ENCODE peak calls at places on chromosomes 11 and 22, in ten cellular contexts. B, G, X, K, C, S, R, T, E and Y are unnamed samples.

GRCh38 chr22:45268167-45268957 is 16.4 kb upstream of the UPK3A start:
- DNase-seq in B (peak), G (peak), X (no peak), K (peak), C (no peak), S (no peak), R (no peak), T (no peak), E (peak), Y (peak)

GRCh38 chr11:58788355-58789023 is 56.0 kb downstream of the GLYATL2 start:
- DNase-seq in B (no peak), G (peak), X (peak), K (peak), C (peak), S (no peak), R (peak), T (no peak), E (peak), Y (no peak)

GRCh38 chr11:112523477-112523876 is 262.8 kb upstream of the PLET1 start:
- DNase-seq in B (no peak), G (no peak), X (no peak), K (peak), C (no peak), S (no peak), R (no peak), T (no peak), E (no peak), Y (no peak)

GRCh38 chr11:73205666-73206343 is 12.3 kb upstream of the P2RY2 start:
- DNase-seq in B (no peak), G (no peak), X (no peak), K (no peak), C (peak), S (no peak), R (no peak), T (peak), E (peak), Y (no peak)

GRCh38 chr22:48628891-48629559 is 1198.6 kb downstream of the BRD1 start:
- DNase-seq in B (no peak), G (no peak), X (no peak), K (no peak), C (no peak), S (no peak), R (no peak), T (no peak), E (no peak), Y (no peak)

GRCh38 chr11:44315947-44316387 is 6.0 kb upstream of the ALX4 start:
- DNase-seq in B (peak), G (no peak), X (peak), K (peak), C (no peak), S (no peak), R (no peak), T (no peak), E (no peak), Y (peak)

GRCh38 chr11:45079943-45080719 is 66.3 kb upstream of the PRDM11 start:
- DNase-seq in B (peak), G (peak), X (no peak), K (no peak), C (peak), S (peak), R (peak), T (no peak), E (peak), Y (no peak)

GRCh38 chr22:40808018-40808841 is 10.9 kb downstream of the SLC25A17 start:
- DNase-seq in B (no peak), G (no peak), X (peak), K (no peak), C (no peak), S (no peak), R (no peak), T (no peak), E (no peak), Y (no peak)

GRCh38 chr11:2533642-2534115 is 88.9 kb downstream of the KCNQ1 start:
- DNase-seq in B (peak), G (peak), X (peak), K (peak), C (peak), S (peak), R (peak), T (peak), E (peak), Y (peak)

GRCh38 chr22:28911777-28912669 is 28.7 kb downstream of the ZNRF3 start:
- DNase-seq in B (no peak), G (no peak), X (peak), K (no peak), C (no peak), S (no peak), R (no peak), T (no peak), E (no peak), Y (no peak)

GRCh38 chr11:65315866-65316233 is 1.2 kb downstream of the CDC42EP2 start:
- DNase-seq in B (no peak), G (no peak), X (no peak), K (no peak), C (no peak), S (no peak), R (no peak), T (no peak), E (no peak), Y (no peak)

GRCh38 chr11:65316979-65317786 is 2.5 kb downstream of the CDC42EP2 start:
- DNase-seq in B (no peak), G (peak), X (peak), K (peak), C (peak), S (peak), R (peak), T (peak), E (peak), Y (peak)

GRCh38 chr11:65316311-65316978 is 1.8 kb downstream of the CDC42EP2 start:
- DNase-seq in B (no peak), G (no peak), X (peak), K (no peak), C (peak), S (no peak), R (no peak), T (peak), E (peak), Y (peak)

GRCh38 chr11:65315204-65315865 is 669 bp downstream of the CDC42EP2 start:
- DNase-seq in B (peak), G (peak), X (peak), K (peak), C (peak), S (peak), R (peak), T (peak), E (peak), Y (peak)

GRCh38 chr11:65314501-65315203 is at the start of gene CDC42EP2:
- DNase-seq in B (peak), G (peak), X (peak), K (peak), C (peak), S (peak), R (peak), T (peak), E (peak), Y (peak)
- TF ChIP-seq POLR2A in B (no peak), G (no peak), X (peak), K (peak), C (no peak), S (no peak), R (peak), T (peak), E (peak), Y (peak)

GRCh38 chr22:31049815-31050420 is 31.2 kb upstream of the SMTN start:
- DNase-seq in B (no peak), G (no peak), X (no peak), K (no peak), C (no peak), S (no peak), R (no peak), T (no peak), E (no peak), Y (no peak)

GRCh38 chr22:31046591-31047226 is 34.4 kb upstream of the SMTN start:
- DNase-seq in B (peak), G (peak), X (peak), K (peak), C (peak), S (peak), R (peak), T (peak), E (peak), Y (peak)

GRCh38 chr22:31044262-31044861 is 36.8 kb upstream of the SMTN start:
- DNase-seq in B (no peak), G (peak), X (peak), K (peak), C (no peak), S (peak), R (no peak), T (peak), E (peak), Y (peak)

GRCh38 chr22:31048570-31048969 is 32.5 kb upstream of the SMTN start:
- DNase-seq in B (no peak), G (no peak), X (no peak), K (no peak), C (no peak), S (no peak), R (no peak), T (no peak), E (no peak), Y (no peak)

GRCh38 chr22:31045900-31046587 is 35.1 kb upstream of the SMTN start:
- DNase-seq in B (no peak), G (no peak), X (no peak), K (no peak), C (no peak), S (no peak), R (no peak), T (no peak), E (no peak), Y (no peak)
- H3K27ac ChIP-seq in B (peak), G (peak), X (no peak), K (peak), C (peak), S (peak), R (peak), T (peak), E (peak), Y (peak)

GRCh38 chr11:72006309-72007088 is 7.8 kb downstream of the IL18BP start:
- DNase-seq in B (no peak), G (no peak), X (no peak), K (no peak), C (no peak), S (no peak), R (no peak), T (no peak), E (no peak), Y (no peak)
- H3K4me3 ChIP-seq in B (no peak), G (no peak), X (no peak), K (no peak), C (no peak), S (no peak), R (no peak), T (no peak), E (no peak), Y (no peak)

DNA sequence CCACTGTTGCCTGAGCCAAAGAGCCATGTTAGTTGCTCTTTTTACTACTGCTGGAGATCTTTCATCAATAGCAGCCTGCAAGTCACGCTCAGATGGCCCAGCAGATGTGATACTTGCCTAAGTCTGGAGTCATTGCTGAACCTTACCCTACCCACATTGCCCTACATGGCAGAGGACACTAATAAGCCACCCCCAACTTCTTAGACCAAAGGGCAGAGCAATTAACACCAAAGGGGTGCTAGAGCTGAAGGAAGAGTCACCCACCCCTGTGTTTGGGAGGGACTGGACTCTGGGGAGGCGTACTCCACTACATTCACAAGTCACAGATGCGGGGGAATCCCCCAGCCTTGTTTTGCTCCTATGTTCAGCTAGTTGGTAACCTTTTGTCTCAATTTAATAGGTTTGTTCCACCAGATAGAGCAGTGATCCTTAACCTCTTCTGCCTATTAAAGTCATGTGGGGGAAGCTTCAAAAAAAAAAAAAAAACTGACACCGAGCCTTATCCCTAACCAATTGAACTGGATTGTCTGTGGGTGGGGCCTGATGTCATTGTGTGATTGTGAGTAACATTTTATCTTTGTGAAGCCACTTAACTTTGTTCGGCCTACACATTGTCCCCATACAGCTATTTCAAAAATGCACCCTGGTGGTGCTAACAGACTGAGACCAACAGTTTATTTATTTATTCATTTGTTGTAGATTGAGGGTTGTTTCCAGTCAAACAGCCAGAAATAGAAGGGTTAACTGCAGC is 13.1 kb downstream of the ADM start:
- DNase-seq in B (no peak), G (no peak), X (no peak), K (no peak), C (no peak), S (no peak), R (no peak), T (no peak), E (no peak), Y (no peak)
- TF ChIP-seq POLR2A in B (no peak), G (no peak), X (no peak), K (no peak), C (no peak), S (no peak), R (no peak), T (no peak), E (no peak), Y (no peak)

GRCh38 chr22:33864723-33865130 is 55.5 kb downstream of the LARGE1 start:
- DNase-seq in B (no peak), G (no peak), X (peak), K (no peak), C (no peak), S (no peak), R (no peak), T (peak), E (peak), Y (peak)
- H3K27ac ChIP-seq in B (no peak), G (peak), X (peak), K (no peak), C (peak), S (peak), R (peak), T (peak), E (peak), Y (peak)

GRCh38 chr11:128523616-128524015 is 63.7 kb downstream of the ETS1 start:
- DNase-seq in B (no peak), G (no peak), X (peak), K (no peak), C (no peak), S (no peak), R (no peak), T (no peak), E (no peak), Y (no peak)
- H3K4me3 ChIP-seq in B (no peak), G (no peak), X (no peak), K (no peak), C (no peak), S (no peak), R (no peak), T (no peak), E (no peak), Y (no peak)

GRCh38 chr11:82900277-82901164 is at the start of gene PRCP:
- DNase-seq in B (peak), G (peak), X (peak), K (peak), C (peak), S (peak), R (peak), T (peak), E (peak), Y (peak)
- TF ChIP-seq POLR2A in B (no peak), G (no peak), X (peak), K (peak), C (no peak), S (no peak), R (peak), T (peak), E (peak), Y (peak)